ENCODE peak calls at places on chromosome 5, in seven cellular contexts. G is K562, Z is SK-N-SH, F is HCT116, I is GM12878, Q is HepG2, C is H1. P is an unnamed sample.

GRCh38 chr5:131491749-131492148 is 143.3 kb downstream of the RAPGEF6 start:
- DNase-seq in F (no peak), C (no peak), Z (no peak), G (no peak), I (no peak), Q (no peak), P (no peak)

GRCh38 chr5:113384787-113385186 is 50.0 kb downstream of the TSSK1B start:
- DNase-seq in Z (no peak), C (no peak), Q (no peak), G (no peak), F (no peak), I (no peak), P (no peak)

GRCh38 chr5:124627815-124628214 is 118.6 kb downstream of the ZNF608 start:
- DNase-seq in Q (no peak), I (no peak), C (no peak), G (no peak), Z (no peak), F (no peak), P (no peak)

GRCh38 chr5:80987078-80987766 is 27.1 kb downstream of the RASGRF2 start:
- DNase-seq in Z (no peak), Q (no peak), F (no peak), G (no peak), I (no peak), C (no peak), P (no peak)

GRCh38 chr5:132253452-132254320 is 3.8 kb upstream of the PDLIM4 start:
- DNase-seq in C (no peak), I (no peak), G (no peak), Q (no peak), Z (no peak), F (no peak), P (no peak)

GRCh38 chr5:31097851-31098250 is 95.6 kb upstream of the CDH6 start:
- DNase-seq in Z (no peak), C (no peak), Q (no peak), G (no peak), I (no peak), F (no peak), P (no peak)

GRCh38 chr5:104189909-104190308 is 627.3 kb upstream of the NUDT12 start:
- DNase-seq in I (no peak), C (no peak), G (peak), Z (peak), Q (peak), F (no peak), P (no peak)

GRCh38 chr5:179794171-179794570 is 385 bp downstream of the LTC4S start:
- DNase-seq in I (no peak), C (no peak), Z (no peak), F (no peak), G (no peak), Q (no peak), P (no peak)

GRCh38 chr5:180250329-180250728 is 41.3 kb upstream of the RASGEF1C start:
- DNase-seq in Z (no peak), F (no peak), Q (no peak), I (no peak), G (no peak), C (no peak), P (no peak)

DNA sequence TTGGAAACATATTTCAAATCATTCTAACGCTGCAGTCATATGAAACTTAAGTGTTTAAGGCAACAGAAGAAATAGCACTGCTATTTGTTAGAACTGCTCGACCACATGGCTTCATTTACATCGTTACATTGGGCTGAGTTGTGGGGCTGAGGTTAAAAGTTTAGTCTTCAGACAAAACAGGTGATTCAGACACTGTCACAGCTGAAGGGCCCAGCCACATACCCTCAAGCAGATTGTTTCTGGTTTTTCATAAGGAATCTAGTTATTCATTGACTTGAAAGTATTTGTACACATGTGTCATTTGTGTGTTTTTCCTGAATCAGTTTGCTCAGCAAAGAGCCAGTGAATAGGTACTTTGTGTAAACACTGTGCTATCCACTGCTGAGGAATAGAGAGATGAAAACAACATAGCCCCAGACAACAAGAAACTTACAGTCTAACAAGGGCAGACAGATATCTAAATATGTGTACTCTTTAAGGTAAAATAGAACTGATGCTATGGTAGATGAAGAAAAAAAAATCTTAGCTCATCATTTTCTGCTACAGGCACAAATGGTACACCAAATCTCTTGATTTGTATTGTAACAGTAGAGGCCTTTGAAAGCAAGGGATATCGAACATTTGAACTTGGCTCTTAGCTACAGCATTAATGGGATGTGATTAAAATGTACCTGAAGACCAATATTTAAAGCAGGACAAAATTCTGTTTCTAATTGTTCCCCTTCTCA is 357.6 kb upstream of the RPS23 start:
- DNase-seq in F (peak), Q (peak), C (no peak), G (no peak), I (no peak), Z (no peak), P (peak)
- TF ChIP-seq JUND in F (no peak), Q (peak), C (no peak), G (no peak), I (no peak), Z (no peak), P (no peak)

DNA sequence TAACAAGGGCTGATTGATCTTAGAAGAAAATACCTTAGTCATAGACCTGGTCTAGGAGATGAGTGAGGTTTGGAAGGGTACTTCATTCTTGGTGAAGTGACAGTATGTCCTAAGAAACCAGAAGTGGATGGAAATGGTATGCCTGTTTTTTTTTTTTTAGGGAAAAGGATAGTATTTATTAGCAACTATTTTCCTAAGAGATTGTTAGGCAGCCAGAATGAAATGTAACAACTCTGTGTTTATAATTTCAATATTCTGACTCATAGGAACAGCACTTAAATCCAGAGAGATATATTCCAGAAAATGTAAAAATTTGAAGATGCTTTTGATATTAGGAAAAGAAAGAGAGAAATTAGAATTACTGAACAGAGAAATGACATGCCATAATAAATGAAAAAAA is 21.2 kb upstream of the ARL14EPL start:
- DNase-seq in Q (no peak), C (no peak), G (no peak), I (no peak), F (no peak), Z (no peak), P (no peak)
- TF ChIP-seq JUND in Q (no peak), C (no peak), G (no peak), I (no peak), F (no peak), Z (no peak), P (no peak)

GRCh38 chr5:106312360-106312759 is 1358.4 kb downstream of the EFNA5 start:
- DNase-seq in C (no peak), I (no peak), Z (no peak), Q (no peak), F (no peak), G (no peak), P (no peak)

GRCh38 chr5:106307265-106307664 is 1363.5 kb downstream of the EFNA5 start:
- DNase-seq in C (no peak), I (no peak), F (no peak), G (no peak), Z (no peak), Q (no peak), P (no peak)

GRCh38 chr5:106306313-106307028 is 1364.3 kb downstream of the EFNA5 start:
- DNase-seq in I (no peak), Q (no peak), G (no peak), C (no peak), Z (no peak), F (no peak), P (no peak)

GRCh38 chr5:106314221-106314824 is 1356.4 kb downstream of the EFNA5 start:
- DNase-seq in Z (no peak), F (no peak), G (no peak), I (no peak), C (no peak), Q (no peak), P (no peak)

GRCh38 chr5:106311230-106311629 is 1359.5 kb downstream of the EFNA5 start:
- DNase-seq in I (no peak), F (no peak), C (no peak), Q (no peak), G (no peak), Z (no peak), P (no peak)
- TF ChIP-seq JUND in I (no peak), F (no peak), C (no peak), Q (no peak), G (no peak), Z (no peak), P (no peak)

DNA sequence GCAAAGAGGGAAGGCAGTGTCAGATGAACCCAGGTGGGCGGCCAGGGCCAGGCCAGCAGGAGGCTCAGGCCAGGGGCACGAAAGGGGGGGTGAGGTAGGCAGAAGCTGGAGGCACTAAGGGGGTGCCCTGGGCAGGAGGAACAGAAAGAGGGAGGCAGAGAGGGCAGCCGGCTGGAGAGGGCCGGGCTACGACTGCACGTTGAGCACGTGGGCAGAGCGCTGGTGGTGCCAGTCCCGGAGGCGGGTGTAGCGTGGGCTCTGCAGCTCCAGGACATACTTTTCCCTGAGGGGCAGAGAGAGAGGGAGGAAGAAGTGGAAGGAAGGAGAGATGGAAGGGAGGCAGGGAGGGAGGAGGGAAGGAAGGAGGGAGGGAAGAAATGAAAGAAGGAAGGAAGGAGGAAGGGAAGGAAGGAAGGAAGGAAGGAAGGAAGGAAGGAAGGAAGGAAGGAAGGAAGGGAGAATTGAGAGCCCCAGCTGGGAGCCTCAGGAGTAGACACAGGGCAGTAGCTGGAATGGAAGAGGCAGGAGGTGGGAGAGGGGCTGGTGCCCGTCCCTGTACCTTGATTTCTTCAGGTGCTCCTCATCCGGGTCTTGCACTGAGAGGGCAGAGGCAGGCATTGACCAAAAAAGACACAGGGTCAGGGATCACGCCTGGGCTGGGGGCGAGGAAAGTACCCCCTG is 7.0 kb downstream of the PDLIM7 start:
- DNase-seq in I (no peak), C (no peak), F (no peak), Z (no peak), Q (no peak), G (no peak), P (no peak)
- TF ChIP-seq JUND in I (no peak), C (no peak), F (no peak), Z (no peak), Q (no peak), G (no peak), P (no peak)

GRCh38 chr5:142145106-142145900 is 36.7 kb downstream of the NDFIP1 start:
- DNase-seq in C (no peak), F (peak), Q (peak), I (peak), G (peak), Z (peak), P (peak)
- TF ChIP-seq JUND in C (no peak), F (no peak), Q (no peak), I (no peak), G (no peak), Z (no peak), P (no peak)

DNA sequence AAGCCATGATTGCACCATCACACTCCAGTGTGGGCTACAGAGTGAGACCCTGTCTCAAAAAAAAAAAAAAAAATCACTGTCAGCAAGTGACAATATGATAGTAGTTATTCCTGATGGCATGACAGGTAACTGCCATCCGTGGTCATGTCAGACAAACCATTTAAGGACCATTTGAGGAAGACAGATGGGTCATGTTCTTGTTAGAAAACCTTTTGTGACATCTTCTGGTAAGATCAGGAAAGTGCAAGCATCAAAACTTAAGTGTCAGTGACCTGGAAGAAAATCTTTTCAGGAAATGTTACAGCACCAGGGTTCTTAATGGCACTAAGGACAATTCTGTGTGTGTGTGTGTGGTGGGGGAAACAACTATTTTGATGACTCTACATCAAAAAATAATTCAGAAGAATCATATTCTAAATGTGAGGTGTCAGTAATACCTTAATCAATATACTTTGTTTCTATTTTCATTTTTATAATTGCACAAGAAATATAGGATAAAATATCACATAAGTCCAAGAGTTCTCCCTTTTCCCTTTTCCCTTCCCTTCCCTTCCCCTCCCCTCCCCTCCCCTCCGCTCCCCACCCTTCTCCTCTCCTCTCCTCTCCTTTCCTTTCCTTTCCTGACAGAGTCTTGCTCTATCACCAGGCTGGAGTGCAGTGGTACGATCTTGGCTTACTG is 17.8 kb downstream of the SLC38A9 start:
- DNase-seq in C (no peak), I (no peak), Z (peak), Q (peak), G (no peak), F (peak), P (no peak)
- TF ChIP-seq JUND in C (no peak), I (no peak), Z (no peak), Q (no peak), G (no peak), F (no peak), P (no peak)

DNA sequence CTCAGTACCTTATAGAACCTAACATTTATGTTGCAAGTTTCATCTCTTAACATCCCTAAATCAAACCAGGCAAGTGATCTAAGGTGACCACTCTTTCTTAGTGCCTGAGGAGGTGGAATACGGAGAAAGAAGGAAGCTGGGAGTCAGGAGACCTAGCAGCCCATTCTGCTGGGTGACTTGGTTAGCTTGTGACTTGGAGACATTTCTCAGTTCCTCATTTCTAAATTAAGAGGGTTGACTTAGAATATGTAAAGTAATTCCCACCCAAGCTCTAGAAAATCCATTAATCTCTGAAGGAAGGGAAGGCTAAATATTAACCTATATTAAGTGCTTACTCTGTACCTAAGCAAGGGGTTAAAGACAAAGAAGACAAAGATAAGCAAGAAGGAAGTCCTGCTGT is 110.2 kb upstream of the IQGAP2 start:
- DNase-seq in G (no peak), Z (no peak), F (no peak), C (no peak), Q (no peak), I (no peak), P (no peak)
- TF ChIP-seq JUND in G (no peak), Z (no peak), F (no peak), C (no peak), Q (no peak), I (no peak), P (no peak)